ENCODE peak calls at places on chromosomes 13 and 19, in five cellular contexts. I, S, F, C and R are unnamed samples.

GRCh38 chr13:79560954-79561353 is 80.0 kb downstream of the NDFIP2 start:
- DNase-seq in I (no peak), S (no peak), F (no peak), C (no peak), R (no peak)

GRCh38 chr13:75279834-75280369 is 202.1 kb downstream of the TBC1D4 start:
- DNase-seq in I (no peak), S (no peak), F (no peak), C (no peak), R (no peak)

GRCh38 chr19:46924874-46925547 is 64.2 kb downstream of the ARHGAP35 start:
- DNase-seq in I (no peak), S (no peak), F (no peak), C (no peak), R (no peak)

GRCh38 chr13:112859817-112860190 is 109.2 kb upstream of the MCF2L start:
- DNase-seq in I (no peak), S (peak; percentile 69), F (peak; percentile 84), C (peak; percentile 46), R (no peak)

GRCh38 chr13:26682606-26683005 is 78.0 kb downstream of the GPR12 start:
- DNase-seq in I (no peak), S (no peak), F (no peak), C (no peak), R (no peak)

GRCh38 chr13:30526612-30527217 is 61.0 kb upstream of the HMGB1 start:
- DNase-seq in I (peak; percentile 22), S (no peak), F (peak; percentile 14), C (no peak), R (no peak)

GRCh38 chr13:65339236-65339635 is 1890.9 kb downstream of the PCDH9 start:
- DNase-seq in I (no peak), S (no peak), F (no peak), C (peak; percentile 11), R (no peak)

GRCh38 chr19:35732540-35733179 is 9.6 kb downstream of the IGFLR1 start:
- DNase-seq in I (no peak), S (no peak), F (no peak), C (no peak), R (peak; percentile 72)

GRCh38 chr13:75195479-75196111 is 286.4 kb downstream of the TBC1D4 start:
- DNase-seq in I (no peak), S (no peak), F (no peak), C (no peak), R (no peak)

GRCh38 chr13:87677334-87678234 is 6.4 kb downstream of the SLITRK5 start:
- DNase-seq in I (no peak), S (no peak), F (peak; percentile 63), C (no peak), R (peak; percentile 77)

GRCh38 chr19:11332822-11333221 is 6.6 kb downstream of the RAB3D start:
- DNase-seq in I (no peak), S (no peak), F (no peak), C (no peak), R (no peak)

GRCh38 chr13:59364508-59365187 is 799.1 kb downstream of the DIAPH3 start:
- DNase-seq in I (no peak), S (no peak), F (peak; percentile 62), C (no peak), R (no peak)

GRCh38 chr13:72983085-72983768 is 75.6 kb upstream of the KLF5 start:
- DNase-seq in I (no peak), S (no peak), F (no peak), C (peak; percentile 13), R (no peak)

GRCh38 chr19:38617764-38618589 is at the start of gene MAP4K1:
- DNase-seq in I (peak; percentile 46), S (peak; percentile 38), F (no peak), C (no peak), R (peak; percentile 68)

GRCh38 chr13:40786568-40786996 is 2.8 kb upstream of the SLC25A15 start:
- DNase-seq in I (no peak), S (no peak), F (no peak), C (no peak), R (no peak)

GRCh38 chr13:99150575-99151370 is 49.9 kb upstream of the UBAC2 start:
- DNase-seq in I (no peak), S (no peak), F (no peak), C (no peak), R (no peak)

GRCh38 chr19:35383536-35383935 is 12.7 kb downstream of the GPR42 start:
- DNase-seq in I (no peak), S (no peak), F (no peak), C (no peak), R (no peak)

GRCh38 chr13:99845136-99845874 is 126.3 kb downstream of the ZIC5 start:
- DNase-seq in I (no peak), S (no peak), F (no peak), C (no peak), R (no peak)

GRCh38 chr13:48585456-48585840 is 52.6 kb upstream of the RCBTB2 start:
- DNase-seq in I (no peak), S (no peak), F (no peak), C (no peak), R (no peak)

GRCh38 chr19:8585057-8585893 is 8.0 kb upstream of the MYO1F start:
- DNase-seq in I (no peak), S (no peak), F (no peak), C (no peak), R (no peak)

GRCh38 chr13:25217023-25217909 is 45.2 kb upstream of the AMER2 start:
- DNase-seq in I (no peak), S (no peak), F (no peak), C (no peak), R (no peak)

GRCh38 chr19:2132731-2133490 is 18.5 kb downstream of the AP3D1 start:
- DNase-seq in I (no peak), S (no peak), F (no peak), C (no peak), R (no peak)

GRCh38 chr13:87234981-87235380 is 436.2 kb upstream of the SLITRK5 start:
- DNase-seq in I (no peak), S (no peak), F (no peak), C (no peak), R (no peak)

GRCh38 chr13:98626298-98626940 is 49.5 kb upstream of the STK24 start:
- DNase-seq in I (no peak), S (no peak), F (no peak), C (no peak), R (no peak)

GRCh38 chr19:46537136-46538097 is 41.8 kb upstream of the PNMA8B start:
- DNase-seq in I (peak; percentile 49), S (peak; percentile 48), F (peak; percentile 70), C (no peak), R (peak; percentile 87)

GRCh38 chr13:45361596-45362206 is 20.7 kb upstream of the TPT1 start:
- DNase-seq in I (no peak), S (no peak), F (no peak), C (no peak), R (peak; percentile 40)

GRCh38 chr13:110044521-110045200 is 258.3 kb upstream of the IRS2 start:
- DNase-seq in I (no peak), S (no peak), F (peak; percentile 18), C (no peak), R (no peak)

GRCh38 chr19:591099-591958 is 1.6 kb downstream of the HCN2 start:
- DNase-seq in I (no peak), S (peak; percentile 54), F (no peak), C (no peak), R (no peak)

GRCh38 chr13:45195421-45195820 is 5.4 kb downstream of the KCTD4 start:
- DNase-seq in I (no peak), S (no peak), F (no peak), C (no peak), R (no peak)

DNA sequence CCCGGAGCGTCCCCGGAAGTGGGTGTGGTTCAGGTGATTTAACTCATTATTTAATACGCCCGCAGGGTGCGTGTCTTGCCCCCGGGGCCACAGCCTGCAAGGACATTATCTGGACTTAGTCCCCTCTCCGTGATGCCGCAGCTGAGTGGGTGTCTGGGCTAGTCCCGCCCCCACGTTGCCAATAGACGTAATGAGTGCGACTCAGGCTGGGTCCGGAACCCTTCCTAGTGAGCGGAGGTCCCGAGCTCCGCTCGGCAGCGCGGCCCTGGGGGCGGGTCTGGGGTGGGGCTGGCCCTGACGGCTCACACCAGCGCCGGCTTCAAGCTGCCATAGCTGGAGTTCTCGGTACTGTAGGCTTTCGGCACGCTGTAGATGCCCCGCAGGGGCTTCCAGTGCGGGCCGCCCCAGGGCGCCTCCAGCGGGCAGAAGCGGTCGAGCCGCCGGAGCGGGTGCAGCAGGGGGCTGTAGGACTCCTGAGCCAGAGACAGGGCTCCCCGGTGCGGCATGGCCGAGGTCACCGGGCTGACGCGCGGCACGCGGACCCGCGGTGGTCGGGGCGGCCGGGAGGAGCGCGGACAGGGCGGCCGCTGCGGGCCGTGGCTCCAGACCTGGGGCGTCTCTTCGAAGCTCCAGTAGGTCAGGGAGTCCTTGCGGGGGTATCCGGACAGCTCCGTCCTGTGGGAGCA is 918 bp upstream of the LHB start:
- DNase-seq in I (peak; percentile 62), S (no peak), F (peak; percentile 89), C (no peak), R (peak; percentile 67)
- H3K27ac ChIP-seq in I (no peak overlapping the region), S (no peak overlapping the region), F (no peak overlapping the region), C (no peak overlapping the region), R (no peak overlapping the region)

GRCh38 chr19:51143486-51143885 is 1.4 kb downstream of the SIGLEC7 start:
- DNase-seq in I (no peak), S (no peak), F (no peak), C (no peak), R (no peak)
- H3K27me3 ChIP-seq in I (no peaks in the 10 kb centered on the region), S (no peaks in the 10 kb centered on the region), F (peaks cover 61% of the 10 kb centered on the region), C (no peaks in the 10 kb centered on the region), R (no peaks in the 10 kb centered on the region)

DNA sequence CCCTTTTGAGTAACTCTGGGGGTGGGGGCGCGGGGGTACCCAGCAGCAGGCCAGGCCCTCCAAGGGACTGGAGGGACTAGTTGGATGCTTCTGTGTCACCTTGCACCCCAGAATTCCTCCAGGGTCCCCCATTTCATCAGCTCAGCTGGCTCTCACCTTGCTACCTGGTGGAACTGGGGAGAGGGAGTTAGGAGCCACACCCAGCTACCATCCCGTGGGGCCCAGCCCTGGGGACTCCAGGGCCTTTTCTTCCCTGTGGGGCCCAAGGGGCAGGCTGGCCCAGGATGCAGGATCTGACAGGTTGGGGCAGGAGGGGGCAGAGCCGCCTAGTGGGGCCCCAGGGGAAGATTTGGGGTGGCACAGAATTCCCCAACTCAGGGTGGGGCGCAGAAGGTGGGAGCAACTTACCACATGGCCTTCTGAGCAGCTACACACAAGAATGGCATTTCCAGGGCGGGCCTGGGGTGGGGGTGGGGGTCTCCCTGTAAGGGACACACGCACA is 32.8 kb upstream of the NANOS3 start:
- DNase-seq in I (no peak), S (no peak), F (no peak), C (no peak), R (no peak)
- H3K27ac ChIP-seq in I (peak overlapping the region; percentile 100), S (peak overlapping the region; percentile 98), F (peak overlapping the region; percentile 100), C (peak overlapping the region; percentile 21), R (peak overlapping the region; percentile 89)

GRCh38 chr13:27978301-27978968 is 9.3 kb upstream of the CDX2 start:
- DNase-seq in I (no peak), S (no peak), F (no peak), C (no peak), R (no peak)
- H3K27me3 ChIP-seq in I (peaks cover 5% of the 10 kb centered on the region), S (peaks cover 91% of the 10 kb centered on the region), F (peaks cover 98% of the 10 kb centered on the region), C (peaks cover 87% of the 10 kb centered on the region), R (no peaks in the 10 kb centered on the region)